ENCODE peak calls at places on chromosomes 7 and 10, in ten cellular contexts. One of them, this sample, is unnamed.
A peak's percentile ranks its signal among the peaks of the same experiment; 100 is the strongest.

GRCh38 chr10:103736763-103737162 is 118.6 kb downstream of the SH3PXD2A start:
- DNase-seq in suprapubic skin: no peak
- DNase-seq in transverse colon: no peak
- DNase-seq in GM23338: peak; percentile 95
- DNase-seq in SK-N-SH: peak; percentile 52
- DNase-seq in upper lobe of left lung: no peak
- DNase-seq in prostate gland: no peak
- DNase-seq in K562: peak; percentile 58
- DNase-seq in stomach: no peak
- DNase-seq in Panc1: no peak
- DNase-seq in this sample: no peak

GRCh38 chr10:133012573-133013359 is 70.4 kb upstream of the CFAP46 start:
- DNase-seq in SK-N-SH: no peak
- DNase-seq in upper lobe of left lung: peak; percentile 85
- DNase-seq in stomach: no peak
- DNase-seq in suprapubic skin: no peak
- DNase-seq in GM23338: no peak
- DNase-seq in K562: peak; percentile 41
- DNase-seq in Panc1: no peak
- DNase-seq in prostate gland: no peak
- DNase-seq in transverse colon: peak; percentile 16
- DNase-seq in this sample: no peak

GRCh38 chr7:87564290-87564963 is 36.3 kb downstream of the ABCB1 start:
- DNase-seq in SK-N-SH: peak; percentile 25
- DNase-seq in GM23338: peak; percentile 77
- DNase-seq in transverse colon: peak; percentile 55
- DNase-seq in prostate gland: no peak
- DNase-seq in stomach: peak; percentile 26
- DNase-seq in Panc1: no peak
- DNase-seq in K562: no peak
- DNase-seq in suprapubic skin: no peak
- DNase-seq in upper lobe of left lung: no peak
- DNase-seq in this sample: no peak

GRCh38 chr7:33062023-33062781 is at the start of gene NT5C3A:
- DNase-seq in Panc1: no peak
- DNase-seq in transverse colon: peak; percentile 52
- DNase-seq in prostate gland: peak; percentile 20
- DNase-seq in upper lobe of left lung: no peak
- DNase-seq in suprapubic skin: peak; percentile 79
- DNase-seq in GM23338: peak; percentile 64
- DNase-seq in K562: peak; percentile 58
- DNase-seq in SK-N-SH: peak; percentile 85
- DNase-seq in stomach: peak; percentile 38
- DNase-seq in this sample: no peak

GRCh38 chr7:95476904-95477594 is 8.7 kb upstream of the ASB4 start:
- DNase-seq in upper lobe of left lung: no peak
- DNase-seq in GM23338: peak; percentile 86
- DNase-seq in transverse colon: peak; percentile 72
- DNase-seq in suprapubic skin: no peak
- DNase-seq in Panc1: no peak
- DNase-seq in prostate gland: peak; percentile 64
- DNase-seq in SK-N-SH: peak; percentile 73
- DNase-seq in stomach: peak; percentile 77
- DNase-seq in K562: peak; percentile 75
- DNase-seq in this sample: no peak

GRCh38 chr7:75608451-75609122 is 116.5 kb downstream of the SPDYE5 start:
- DNase-seq in upper lobe of left lung: no peak
- DNase-seq in suprapubic skin: no peak
- DNase-seq in SK-N-SH: no peak
- DNase-seq in K562: no peak
- DNase-seq in GM23338: no peak
- DNase-seq in stomach: no peak
- DNase-seq in transverse colon: no peak
- DNase-seq in prostate gland: no peak
- DNase-seq in Panc1: no peak
- DNase-seq in this sample: no peak

GRCh38 chr7:98788921-98789320 is 80.9 kb downstream of the TMEM130 start:
- DNase-seq in Panc1: no peak
- DNase-seq in GM23338: no peak
- DNase-seq in stomach: no peak
- DNase-seq in K562: no peak
- DNase-seq in suprapubic skin: no peak
- DNase-seq in prostate gland: no peak
- DNase-seq in SK-N-SH: no peak
- DNase-seq in transverse colon: no peak
- DNase-seq in upper lobe of left lung: no peak
- DNase-seq in this sample: no peak

GRCh38 chr10:10043083-10043482 is 974.6 kb upstream of the CELF2 start:
- DNase-seq in SK-N-SH: no peak
- DNase-seq in GM23338: no peak
- DNase-seq in suprapubic skin: no peak
- DNase-seq in transverse colon: no peak
- DNase-seq in upper lobe of left lung: no peak
- DNase-seq in stomach: no peak
- DNase-seq in Panc1: no peak
- DNase-seq in K562: no peak
- DNase-seq in prostate gland: no peak
- DNase-seq in this sample: no peak

GRCh38 chr10:129954916-129955315 is 9.2 kb downstream of the EBF3 start:
- DNase-seq in prostate gland: no peak
- DNase-seq in K562: no peak
- DNase-seq in GM23338: no peak
- DNase-seq in stomach: no peak
- DNase-seq in SK-N-SH: no peak
- DNase-seq in upper lobe of left lung: no peak
- DNase-seq in Panc1: no peak
- DNase-seq in transverse colon: no peak
- DNase-seq in suprapubic skin: no peak
- DNase-seq in this sample: no peak
- H3K4me3 ChIP-seq in prostate gland: no peak overlapping the region
- H3K4me3 ChIP-seq in K562: no peak overlapping the region
- H3K4me3 ChIP-seq in GM23338: no peak overlapping the region
- H3K4me3 ChIP-seq in stomach: no peak overlapping the region
- H3K4me3 ChIP-seq in SK-N-SH: no peak overlapping the region
- H3K4me3 ChIP-seq in upper lobe of left lung: no peak overlapping the region
- H3K4me3 ChIP-seq in Panc1: no peak overlapping the region
- H3K4me3 ChIP-seq in transverse colon: no peak overlapping the region
- H3K4me3 ChIP-seq in suprapubic skin: no peak overlapping the region
- H3K4me3 ChIP-seq in this sample: no peak overlapping the region

DNA sequence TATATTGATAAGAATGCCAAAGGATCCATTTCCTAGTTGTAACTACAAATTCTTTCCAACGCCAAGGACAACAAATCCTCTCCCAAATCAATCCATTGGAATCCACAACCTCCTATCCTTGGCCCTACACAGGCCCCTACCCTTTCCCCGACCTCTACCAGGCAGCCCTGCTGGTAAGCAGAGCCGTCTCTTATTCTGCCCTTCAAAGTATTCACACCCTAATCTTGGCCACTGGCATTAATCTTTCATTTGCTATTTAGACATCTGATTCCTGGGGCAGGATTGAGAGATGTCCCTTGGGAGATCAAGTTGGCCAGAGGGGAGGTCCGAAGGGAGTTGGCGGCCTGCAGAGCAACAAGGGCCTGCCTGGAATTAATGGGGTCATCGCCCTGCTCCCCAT is 161.4 kb downstream of the PLXNA4 start:
- DNase-seq in stomach: no peak
- DNase-seq in SK-N-SH: no peak
- DNase-seq in upper lobe of left lung: no peak
- DNase-seq in suprapubic skin: no peak
- DNase-seq in transverse colon: no peak
- DNase-seq in K562: no peak
- DNase-seq in Panc1: no peak
- DNase-seq in GM23338: no peak
- DNase-seq in prostate gland: no peak
- DNase-seq in this sample: no peak
- H3K4me1 ChIP-seq in stomach: peaks cover 8% of the 10 kb centered on the region
- H3K4me1 ChIP-seq in SK-N-SH: peaks cover 51% of the 10 kb centered on the region
- H3K4me1 ChIP-seq in upper lobe of left lung: peaks cover 8% of the 10 kb centered on the region
- H3K4me1 ChIP-seq in suprapubic skin: peaks cover 4% of the 10 kb centered on the region
- H3K4me1 ChIP-seq in transverse colon: no peaks in the 10 kb centered on the region
- H3K4me1 ChIP-seq in K562: no peaks in the 10 kb centered on the region
- H3K4me1 ChIP-seq in Panc1: no peaks in the 10 kb centered on the region
- H3K4me1 ChIP-seq in GM23338: no peaks in the 10 kb centered on the region
- H3K4me1 ChIP-seq in prostate gland: no peaks in the 10 kb centered on the region
- H3K4me1 ChIP-seq in this sample: peaks cover 7% of the 10 kb centered on the region

GRCh38 chr7:113812881-113813280 is 105.9 kb downstream of the PPP1R3A start:
- DNase-seq in upper lobe of left lung: no peak
- DNase-seq in K562: no peak
- DNase-seq in stomach: no peak
- DNase-seq in suprapubic skin: no peak
- DNase-seq in SK-N-SH: no peak
- DNase-seq in transverse colon: no peak
- DNase-seq in GM23338: no peak
- DNase-seq in prostate gland: no peak
- DNase-seq in Panc1: no peak
- DNase-seq in this sample: no peak

GRCh38 chr7:113819474-113819873 is 99.3 kb downstream of the PPP1R3A start:
- DNase-seq in stomach: no peak
- DNase-seq in GM23338: no peak
- DNase-seq in prostate gland: no peak
- DNase-seq in upper lobe of left lung: no peak
- DNase-seq in SK-N-SH: no peak
- DNase-seq in K562: no peak
- DNase-seq in Panc1: no peak
- DNase-seq in suprapubic skin: no peak
- DNase-seq in transverse colon: no peak
- DNase-seq in this sample: no peak

DNA sequence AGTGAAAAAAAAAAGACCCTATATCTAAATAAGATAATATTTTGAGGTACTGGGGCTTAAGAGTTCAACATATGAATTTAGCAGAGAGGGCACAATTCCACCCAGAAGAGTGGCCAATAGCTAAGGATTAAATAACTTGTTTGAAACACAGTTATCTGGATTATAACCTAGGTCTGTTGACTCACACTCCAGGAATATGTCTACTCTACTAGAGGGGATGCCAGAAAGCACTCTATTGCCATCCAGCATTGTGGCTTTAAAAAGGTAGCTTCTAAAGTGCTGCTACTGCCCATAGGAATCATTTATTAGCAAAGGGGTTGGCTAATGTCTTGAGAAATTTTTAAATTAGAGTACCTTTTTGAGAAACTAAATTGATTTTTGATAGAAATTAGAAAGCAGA is 102.2 kb downstream of the PPP1R3A start:
- DNase-seq in suprapubic skin: no peak
- DNase-seq in K562: no peak
- DNase-seq in upper lobe of left lung: no peak
- DNase-seq in transverse colon: no peak
- DNase-seq in stomach: no peak
- DNase-seq in GM23338: no peak
- DNase-seq in SK-N-SH: no peak
- DNase-seq in prostate gland: no peak
- DNase-seq in Panc1: no peak
- DNase-seq in this sample: no peak
- TF ChIP-seq POLR2AphosphoS5 in suprapubic skin: no peak
- TF ChIP-seq POLR2AphosphoS5 in K562: no peak
- TF ChIP-seq POLR2AphosphoS5 in upper lobe of left lung: no peak
- TF ChIP-seq POLR2AphosphoS5 in transverse colon: no peak
- TF ChIP-seq POLR2AphosphoS5 in stomach: no peak
- TF ChIP-seq POLR2AphosphoS5 in GM23338: no peak
- TF ChIP-seq POLR2AphosphoS5 in SK-N-SH: no peak
- TF ChIP-seq POLR2AphosphoS5 in prostate gland: no peak
- TF ChIP-seq POLR2AphosphoS5 in Panc1: no peak
- TF ChIP-seq POLR2AphosphoS5 in this sample: no peak

DNA sequence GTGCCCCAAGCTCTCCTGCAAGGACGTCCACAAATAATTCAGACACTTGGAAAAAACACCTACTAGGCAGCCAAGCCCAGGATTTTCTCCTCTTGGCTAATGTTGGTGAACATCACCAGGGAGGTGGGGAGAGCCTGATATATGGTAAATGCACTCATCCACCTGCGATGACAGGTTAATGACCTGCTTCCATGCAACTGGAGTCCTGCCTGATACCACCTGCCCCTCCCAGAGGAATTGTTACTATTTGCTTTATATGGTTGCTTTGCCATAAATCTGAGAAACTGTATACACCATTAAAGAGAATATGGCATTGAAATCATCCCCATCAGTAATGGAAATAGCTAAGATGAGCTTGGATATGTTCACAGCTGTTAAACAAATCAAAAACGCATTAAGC is 208.2 kb downstream of the PRPF18 start:
- DNase-seq in prostate gland: no peak
- DNase-seq in GM23338: no peak
- DNase-seq in upper lobe of left lung: no peak
- DNase-seq in K562: no peak
- DNase-seq in stomach: no peak
- DNase-seq in SK-N-SH: no peak
- DNase-seq in Panc1: no peak
- DNase-seq in suprapubic skin: no peak
- DNase-seq in transverse colon: no peak
- DNase-seq in this sample: no peak
- H3K4me3 ChIP-seq in prostate gland: no peak overlapping the region
- H3K4me3 ChIP-seq in GM23338: no peak overlapping the region
- H3K4me3 ChIP-seq in upper lobe of left lung: no peak overlapping the region
- H3K4me3 ChIP-seq in K562: no peak overlapping the region
- H3K4me3 ChIP-seq in stomach: no peak overlapping the region
- H3K4me3 ChIP-seq in SK-N-SH: no peak overlapping the region
- H3K4me3 ChIP-seq in Panc1: no peak overlapping the region
- H3K4me3 ChIP-seq in suprapubic skin: no peak overlapping the region
- H3K4me3 ChIP-seq in transverse colon: no peak overlapping the region
- H3K4me3 ChIP-seq in this sample: no peak overlapping the region

DNA sequence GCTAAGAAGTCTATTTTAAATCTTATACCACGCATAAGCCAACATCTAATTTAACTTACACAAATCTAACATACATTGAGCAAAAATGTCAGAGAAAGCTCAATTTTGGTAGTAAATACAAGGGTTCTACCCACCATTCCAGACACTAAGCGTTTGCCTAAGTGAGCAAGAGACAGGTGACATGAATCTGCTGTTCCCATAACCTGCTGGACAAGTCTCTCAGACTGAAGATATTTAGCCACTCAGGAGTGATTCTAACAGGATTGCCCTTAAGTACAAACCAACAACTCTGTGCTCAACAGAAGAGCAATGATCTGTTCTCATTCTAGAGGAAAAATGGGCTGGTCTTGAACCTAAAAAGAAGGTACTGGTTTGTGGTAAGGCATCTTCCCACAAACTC is 18.8 kb downstream of the EZH2 start:
- DNase-seq in GM23338: no peak
- DNase-seq in upper lobe of left lung: no peak
- DNase-seq in transverse colon: no peak
- DNase-seq in Panc1: no peak
- DNase-seq in SK-N-SH: no peak
- DNase-seq in stomach: no peak
- DNase-seq in prostate gland: no peak
- DNase-seq in suprapubic skin: no peak
- DNase-seq in K562: no peak
- DNase-seq in this sample: no peak
- H3K4me1 ChIP-seq in GM23338: peaks cover 18% of the 10 kb centered on the region
- H3K4me1 ChIP-seq in upper lobe of left lung: no peaks in the 10 kb centered on the region
- H3K4me1 ChIP-seq in transverse colon: no peaks in the 10 kb centered on the region
- H3K4me1 ChIP-seq in Panc1: peaks cover 13% of the 10 kb centered on the region
- H3K4me1 ChIP-seq in SK-N-SH: peaks cover 2% of the 10 kb centered on the region
- H3K4me1 ChIP-seq in stomach: no peaks in the 10 kb centered on the region
- H3K4me1 ChIP-seq in prostate gland: no peaks in the 10 kb centered on the region
- H3K4me1 ChIP-seq in suprapubic skin: peaks cover 4% of the 10 kb centered on the region
- H3K4me1 ChIP-seq in K562: peaks cover 25% of the 10 kb centered on the region
- H3K4me1 ChIP-seq in this sample: no peaks in the 10 kb centered on the region

This sample was measured in vagina.